ENCODE peak calls at places on chromosome 4, in five cellular contexts. One of them, this sample, is unnamed.

GRCh38 chr4:83548151-83548905 is 12.4 kb downstream of the GPAT3 start:
- DNase-seq in RPMI8226: peak
- DNase-seq in HCEC 1CT: peak
- DNase-seq in heart left ventricle: peak
- DNase-seq in aorta: peak
- DNase-seq in this sample: no peak

GRCh38 chr4:177986236-177986635 is 544.0 kb upstream of the AGA start:
- DNase-seq in heart left ventricle: no peak
- DNase-seq in RPMI8226: no peak
- DNase-seq in HCEC 1CT: no peak
- DNase-seq in aorta: no peak
- DNase-seq in this sample: no peak

GRCh38 chr4:60759518-60760245 is 440.4 kb upstream of the ADGRL3 start:
- DNase-seq in heart left ventricle: no peak
- DNase-seq in RPMI8226: no peak
- DNase-seq in HCEC 1CT: no peak
- DNase-seq in aorta: no peak
- DNase-seq in this sample: no peak

GRCh38 chr4:7557447-7557846 is 122.7 kb upstream of the PSAPL1 start:
- DNase-seq in HCEC 1CT: peak
- DNase-seq in RPMI8226: no peak
- DNase-seq in heart left ventricle: no peak
- DNase-seq in aorta: no peak
- DNase-seq in this sample: no peak

GRCh38 chr4:124641715-124642380 is 70.7 kb downstream of the ANKRD50 start:
- DNase-seq in RPMI8226: peak
- DNase-seq in HCEC 1CT: peak
- DNase-seq in aorta: peak
- DNase-seq in heart left ventricle: no peak
- DNase-seq in this sample: no peak

GRCh38 chr4:73815145-73815544 is 21.3 kb upstream of the CXCL6 start:
- DNase-seq in RPMI8226: peak
- DNase-seq in HCEC 1CT: peak
- DNase-seq in heart left ventricle: no peak
- DNase-seq in aorta: no peak
- DNase-seq in this sample: no peak

GRCh38 chr4:15213415-15213814 is 211.1 kb downstream of the CPEB2 start:
- DNase-seq in aorta: no peak
- DNase-seq in HCEC 1CT: no peak
- DNase-seq in heart left ventricle: no peak
- DNase-seq in RPMI8226: no peak
- DNase-seq in this sample: no peak

GRCh38 chr4:16579866-16580265 is 318.6 kb downstream of the LDB2 start:
- DNase-seq in heart left ventricle: no peak
- DNase-seq in HCEC 1CT: peak
- DNase-seq in aorta: no peak
- DNase-seq in RPMI8226: no peak
- DNase-seq in this sample: no peak

GRCh38 chr4:144645621-144646522 is at the start of gene HHIP:
- DNase-seq in aorta: peak
- DNase-seq in heart left ventricle: peak
- DNase-seq in RPMI8226: peak
- DNase-seq in HCEC 1CT: no peak
- DNase-seq in this sample: no peak

GRCh38 chr4:125420499-125420898 is 105.7 kb downstream of the FAT4 start:
- DNase-seq in RPMI8226: no peak
- DNase-seq in HCEC 1CT: no peak
- DNase-seq in heart left ventricle: no peak
- DNase-seq in aorta: no peak
- DNase-seq in this sample: no peak

GRCh38 chr4:55358668-55359067 is 12.6 kb downstream of the SRD5A3 start:
- DNase-seq in HCEC 1CT: peak
- DNase-seq in RPMI8226: no peak
- DNase-seq in heart left ventricle: no peak
- DNase-seq in aorta: no peak
- DNase-seq in this sample: no peak

GRCh38 chr4:84730375-84730774 is 147.4 kb downstream of the CDS1 start:
- DNase-seq in RPMI8226: peak
- DNase-seq in HCEC 1CT: no peak
- DNase-seq in aorta: no peak
- DNase-seq in heart left ventricle: no peak
- DNase-seq in this sample: no peak

GRCh38 chr4:93384211-93384610 is 444.3 kb upstream of the ATOH1 start:
- DNase-seq in HCEC 1CT: peak
- DNase-seq in aorta: no peak
- DNase-seq in RPMI8226: no peak
- DNase-seq in heart left ventricle: no peak
- DNase-seq in this sample: no peak

GRCh38 chr4:83067058-83067639 is 32.2 kb downstream of the COPS4 start:
- DNase-seq in heart left ventricle: no peak
- DNase-seq in RPMI8226: no peak
- DNase-seq in aorta: no peak
- DNase-seq in HCEC 1CT: no peak
- DNase-seq in this sample: no peak

GRCh38 chr4:45803994-45804393 is 319.9 kb downstream of the GABRG1 start:
- DNase-seq in RPMI8226: no peak
- DNase-seq in aorta: no peak
- DNase-seq in heart left ventricle: no peak
- DNase-seq in HCEC 1CT: no peak
- DNase-seq in this sample: no peak

GRCh38 chr4:153326513-153326912 is 18.0 kb upstream of the MND1 start:
- DNase-seq in heart left ventricle: no peak
- DNase-seq in aorta: peak
- DNase-seq in RPMI8226: no peak
- DNase-seq in HCEC 1CT: peak
- DNase-seq in this sample: no peak

GRCh38 chr4:165761968-165762367 is 111.1 kb upstream of the TLL1 start:
- DNase-seq in heart left ventricle: no peak
- DNase-seq in aorta: no peak
- DNase-seq in RPMI8226: no peak
- DNase-seq in HCEC 1CT: no peak
- DNase-seq in this sample: no peak

GRCh38 chr4:55736605-55737183 is 82.9 kb upstream of the EXOC1L start:
- DNase-seq in heart left ventricle: no peak
- DNase-seq in RPMI8226: peak
- DNase-seq in HCEC 1CT: no peak
- DNase-seq in aorta: no peak
- DNase-seq in this sample: no peak

GRCh38 chr4:32172761-32173160 is 1452.6 kb downstream of the PCDH7 start:
- DNase-seq in heart left ventricle: no peak
- DNase-seq in aorta: no peak
- DNase-seq in RPMI8226: no peak
- DNase-seq in HCEC 1CT: no peak
- DNase-seq in this sample: no peak

GRCh38 chr4:57110635-57111546 is 706 bp upstream of the IGFBP7 start:
- DNase-seq in RPMI8226: peak
- DNase-seq in HCEC 1CT: peak
- DNase-seq in heart left ventricle: peak
- DNase-seq in aorta: peak
- DNase-seq in this sample: no peak

GRCh38 chr4:77636902-77637301 is 31.3 kb downstream of the CXCL13 start:
- DNase-seq in heart left ventricle: no peak
- DNase-seq in RPMI8226: peak
- DNase-seq in HCEC 1CT: peak
- DNase-seq in aorta: no peak
- DNase-seq in this sample: no peak

GRCh38 chr4:81164623-81165416 is 50.2 kb downstream of the PRKG2 start:
- DNase-seq in RPMI8226: no peak
- DNase-seq in aorta: no peak
- DNase-seq in HCEC 1CT: peak
- DNase-seq in heart left ventricle: no peak
- DNase-seq in this sample: no peak

GRCh38 chr4:26433556-26433955 is 56.7 kb downstream of the CCKAR start:
- DNase-seq in RPMI8226: no peak
- DNase-seq in heart left ventricle: no peak
- DNase-seq in aorta: no peak
- DNase-seq in HCEC 1CT: no peak
- DNase-seq in this sample: no peak

GRCh38 chr4:140252144-140252741 is 98.3 kb upstream of the MAML3 start:
- DNase-seq in RPMI8226: no peak
- DNase-seq in aorta: no peak
- DNase-seq in heart left ventricle: peak
- DNase-seq in HCEC 1CT: no peak
- DNase-seq in this sample: no peak

GRCh38 chr4:2390780-2391490 is 27.5 kb downstream of the ZFYVE28 start:
- DNase-seq in RPMI8226: no peak
- DNase-seq in HCEC 1CT: no peak
- DNase-seq in aorta: no peak
- DNase-seq in heart left ventricle: no peak
- DNase-seq in this sample: no peak

GRCh38 chr4:71186566-71187398 is 152.0 kb upstream of the SLC4A4 start:
- DNase-seq in RPMI8226: no peak
- DNase-seq in heart left ventricle: peak
- DNase-seq in HCEC 1CT: peak
- DNase-seq in aorta: peak
- DNase-seq in this sample: no peak

GRCh38 chr4:174789666-174790065 is 39.4 kb downstream of the GLRA3 start:
- DNase-seq in HCEC 1CT: no peak
- DNase-seq in RPMI8226: no peak
- DNase-seq in heart left ventricle: no peak
- DNase-seq in aorta: no peak
- DNase-seq in this sample: no peak

GRCh38 chr4:10018818-10019438 is 2.4 kb downstream of the SLC2A9 start:
- DNase-seq in aorta: peak
- DNase-seq in heart left ventricle: peak
- DNase-seq in RPMI8226: peak
- DNase-seq in HCEC 1CT: no peak
- DNase-seq in this sample: peak

GRCh38 chr4:80454040-80454439 is 118.5 kb downstream of the CFAP299 start:
- DNase-seq in aorta: no peak
- DNase-seq in HCEC 1CT: peak
- DNase-seq in heart left ventricle: no peak
- DNase-seq in RPMI8226: no peak
- DNase-seq in this sample: no peak

GRCh38 chr4:14743601-14744000 is 258.7 kb upstream of the CPEB2 start:
- DNase-seq in aorta: no peak
- DNase-seq in RPMI8226: peak
- DNase-seq in heart left ventricle: no peak
- DNase-seq in HCEC 1CT: no peak
- DNase-seq in this sample: no peak

GRCh38 chr4:7911044-7911578 is 28.6 kb downstream of the AFAP1 start:
- DNase-seq in RPMI8226: no peak
- DNase-seq in aorta: no peak
- DNase-seq in heart left ventricle: peak
- DNase-seq in HCEC 1CT: peak
- DNase-seq in this sample: no peak

GRCh38 chr4:185238261-185238681 is 28.9 kb downstream of the SNX25 start:
- DNase-seq in RPMI8226: no peak
- DNase-seq in aorta: no peak
- DNase-seq in HCEC 1CT: peak
- DNase-seq in heart left ventricle: no peak
- DNase-seq in this sample: no peak

GRCh38 chr4:170035231-170035630 is 9.0 kb upstream of the MFAP3L start:
- DNase-seq in HCEC 1CT: no peak
- DNase-seq in RPMI8226: no peak
- DNase-seq in heart left ventricle: no peak
- DNase-seq in aorta: no peak
- DNase-seq in this sample: no peak

This sample was measured in cortex of kidney.